ENCODE peak calls at places on chromosomes 3 and 15, in nine cellular contexts. S is occipital lobe; T is NCI-H2081 treated with DMSO at 0.1 percent for 48 hours; Y is GM13976; J is T-helper 22 cell; G is NT2/D1; I is BE2C; K is HT-29; L is activated CD4-positive, alpha-beta T cell treated with anti-CD3 and anti-CD28 coated beads, Interleukin-2, amount 10 ng/mL, durations not matched to agents 7 days and 5 days. U is an unnamed sample.
A peak's percentile ranks its signal among the peaks of the same experiment; 100 is the strongest.

GRCh38 chr3:123330441-123330991 is 118.4 kb downstream of the ADCY5 start:
- DNase-seq in Y (no peak), T (no peak), I (no peak), L (no peak), G (no peak), J (no peak), K (no peak), S (peak; percentile 35), U (no peak)

GRCh38 chr15:63504979-63505841 is 817 bp downstream of the USP3 start:
- DNase-seq in J (no peak), S (peak; percentile 64), T (no peak), K (peak; percentile 92), Y (no peak), L (peak; percentile 55), I (peak; percentile 64), G (no peak), U (peak; percentile 62)

GRCh38 chr3:129023909-129024308 is 22.8 kb downstream of the EFCC1 start:
- DNase-seq in T (no peak), S (no peak), K (peak; percentile 81), G (no peak), L (no peak), I (no peak), Y (no peak), J (no peak), U (no peak)

GRCh38 chr15:75493732-75494131 is 42.2 kb upstream of the SIN3A start:
- DNase-seq in J (no peak), I (no peak), G (no peak), S (no peak), L (no peak), Y (no peak), T (no peak), K (no peak), U (no peak)

GRCh38 chr3:188947983-188948657 is 223.7 kb upstream of the TPRG1 start:
- DNase-seq in I (peak; percentile 82), K (peak; percentile 20), L (no peak), G (peak; percentile 71), Y (no peak), T (peak; percentile 97), S (peak; percentile 89), J (no peak), U (peak; percentile 70)

GRCh38 chr3:124281453-124282316 is 289.8 kb upstream of the ROPN1 start:
- DNase-seq in S (no peak), Y (peak; percentile 33), G (peak; percentile 57), I (peak; percentile 49), K (peak; percentile 73), T (no peak), J (no peak), L (no peak), U (no peak)

GRCh38 chr3:99413504-99413903 is 224.9 kb upstream of the COL8A1 start:
- DNase-seq in G (no peak), S (no peak), L (no peak), K (no peak), I (no peak), T (no peak), Y (no peak), J (no peak), U (no peak)

GRCh38 chr3:53092942-53093341 is 37.3 kb downstream of the RFT1 start:
- DNase-seq in J (no peak), G (no peak), I (no peak), L (no peak), Y (no peak), S (no peak), T (no peak), K (no peak), U (no peak)

GRCh38 chr15:50353251-50353998 is 1.6 kb downstream of the GABPB1 start:
- DNase-seq in J (peak; percentile 20), S (no peak), L (peak; percentile 43), T (no peak), G (no peak), Y (no peak), I (no peak), K (no peak), U (no peak)

GRCh38 chr3:43192028-43192427 is 86.1 kb upstream of the POMGNT2 start:
- DNase-seq in J (no peak), G (no peak), T (no peak), I (no peak), L (no peak), K (no peak), Y (no peak), S (no peak), U (no peak)

GRCh38 chr3:12350151-12350813 is 61.4 kb downstream of the PPARG start:
- DNase-seq in J (no peak), I (no peak), Y (no peak), G (no peak), K (no peak), L (no peak), S (no peak), T (no peak), U (no peak)

GRCh38 chr15:29516929-29517328 is 247.3 kb upstream of the NSMCE3 start:
- DNase-seq in K (no peak), G (no peak), I (no peak), S (no peak), L (no peak), Y (no peak), T (no peak), J (no peak), U (no peak)

GRCh38 chr15:73990250-73991005 is 1.7 kb downstream of the STOML1 start:
- DNase-seq in J (no peak), I (no peak), S (no peak), K (no peak), Y (no peak), L (no peak), G (no peak), T (no peak), U (no peak)

GRCh38 chr3:113234688-113235260 is 23.4 kb downstream of the BOC start:
- DNase-seq in I (no peak), G (no peak), J (no peak), L (no peak), K (no peak), Y (no peak), S (no peak), T (no peak), U (no peak)

U was measured in mesothelial cell of epicardium.